ENCODE peak calls at places on chromosome 5, in seven cellular contexts. One of them, this sample, is unnamed.

GRCh38 chr5:168798065-168799023 is 219.2 kb upstream of the PANK3 start:
- DNase-seq in GM23248: peak; percentile 26
- DNase-seq in Peyer's patch: no peak
- DNase-seq in astrocyte of the spinal cord: no peak
- DNase-seq in AG08395: no peak
- DNase-seq in CD4-positive, alpha-beta T cell: no peak
- DNase-seq in MM.1S: no peak
- DNase-seq in this sample: no peak

GRCh38 chr5:181186902-181187499 is 18.0 kb downstream of the TRIM7 start:
- DNase-seq in GM23248: peak; percentile 58
- DNase-seq in Peyer's patch: no peak
- DNase-seq in astrocyte of the spinal cord: no peak
- DNase-seq in AG08395: no peak
- DNase-seq in CD4-positive, alpha-beta T cell: no peak
- DNase-seq in MM.1S: no peak
- DNase-seq in this sample: no peak

GRCh38 chr5:157148734-157149615 is 6.3 kb upstream of the MED7 start:
- DNase-seq in GM23248: peak; percentile 71
- DNase-seq in Peyer's patch: peak; percentile 90
- DNase-seq in astrocyte of the spinal cord: peak; percentile 68
- DNase-seq in AG08395: peak; percentile 84
- DNase-seq in CD4-positive, alpha-beta T cell: peak; percentile 78
- DNase-seq in MM.1S: peak; percentile 79
- DNase-seq in this sample: peak; percentile 38

GRCh38 chr5:158958048-158958994 is 141.4 kb downstream of the EBF1 start:
- DNase-seq in GM23248: peak; percentile 77
- DNase-seq in Peyer's patch: peak; percentile 65
- DNase-seq in astrocyte of the spinal cord: no peak
- DNase-seq in AG08395: peak; percentile 15
- DNase-seq in CD4-positive, alpha-beta T cell: no peak
- DNase-seq in MM.1S: no peak
- DNase-seq in this sample: peak; percentile 71

GRCh38 chr5:39201795-39202593 is 17.4 kb downstream of the FYB1 start:
- DNase-seq in GM23248: no peak
- DNase-seq in Peyer's patch: no peak
- DNase-seq in astrocyte of the spinal cord: no peak
- DNase-seq in AG08395: no peak
- DNase-seq in CD4-positive, alpha-beta T cell: no peak
- DNase-seq in MM.1S: no peak
- DNase-seq in this sample: no peak

GRCh38 chr5:142811840-142812557 is 41.8 kb downstream of the ARHGAP26 start:
- DNase-seq in GM23248: no peak
- DNase-seq in Peyer's patch: no peak
- DNase-seq in astrocyte of the spinal cord: no peak
- DNase-seq in AG08395: no peak
- DNase-seq in CD4-positive, alpha-beta T cell: no peak
- DNase-seq in MM.1S: no peak
- DNase-seq in this sample: no peak

GRCh38 chr5:36373527-36374086 is 71.9 kb upstream of the RANBP3L start:
- DNase-seq in GM23248: peak; percentile 91
- DNase-seq in Peyer's patch: peak; percentile 65
- DNase-seq in astrocyte of the spinal cord: peak; percentile 61
- DNase-seq in AG08395: peak; percentile 43
- DNase-seq in CD4-positive, alpha-beta T cell: no peak
- DNase-seq in MM.1S: no peak
- DNase-seq in this sample: no peak

GRCh38 chr5:57324159-57324558 is 150.3 kb downstream of the GPBP1 start:
- DNase-seq in GM23248: no peak
- DNase-seq in Peyer's patch: no peak
- DNase-seq in astrocyte of the spinal cord: no peak
- DNase-seq in AG08395: no peak
- DNase-seq in CD4-positive, alpha-beta T cell: no peak
- DNase-seq in MM.1S: no peak
- DNase-seq in this sample: no peak

GRCh38 chr5:11973469-11973868 is 69.2 kb upstream of the CTNND2 start:
- DNase-seq in GM23248: no peak
- DNase-seq in Peyer's patch: no peak
- DNase-seq in astrocyte of the spinal cord: no peak
- DNase-seq in AG08395: no peak
- DNase-seq in CD4-positive, alpha-beta T cell: no peak
- DNase-seq in MM.1S: no peak
- DNase-seq in this sample: no peak

GRCh38 chr5:41871866-41872265 is 1.6 kb upstream of the OXCT1 start:
- DNase-seq in GM23248: peak; percentile 74
- DNase-seq in Peyer's patch: no peak
- DNase-seq in astrocyte of the spinal cord: peak; percentile 85
- DNase-seq in AG08395: peak; percentile 42
- DNase-seq in CD4-positive, alpha-beta T cell: no peak
- DNase-seq in MM.1S: no peak
- DNase-seq in this sample: no peak

GRCh38 chr5:133365326-133365725 is 247.0 kb downstream of the FSTL4 start:
- DNase-seq in GM23248: no peak
- DNase-seq in Peyer's patch: no peak
- DNase-seq in astrocyte of the spinal cord: no peak
- DNase-seq in AG08395: no peak
- DNase-seq in CD4-positive, alpha-beta T cell: no peak
- DNase-seq in MM.1S: no peak
- DNase-seq in this sample: no peak

GRCh38 chr5:31078931-31079330 is 114.6 kb upstream of the CDH6 start:
- DNase-seq in GM23248: no peak
- DNase-seq in Peyer's patch: no peak
- DNase-seq in astrocyte of the spinal cord: no peak
- DNase-seq in AG08395: no peak
- DNase-seq in CD4-positive, alpha-beta T cell: no peak
- DNase-seq in MM.1S: no peak
- DNase-seq in this sample: no peak

GRCh38 chr5:131171276-131171815 is 602 bp downstream of the LYRM7 start:
- DNase-seq in GM23248: peak; percentile 13
- DNase-seq in Peyer's patch: no peak
- DNase-seq in astrocyte of the spinal cord: no peak
- DNase-seq in AG08395: no peak
- DNase-seq in CD4-positive, alpha-beta T cell: peak; percentile 1
- DNase-seq in MM.1S: peak; percentile 44
- DNase-seq in this sample: no peak

GRCh38 chr5:10668697-10669096 is 92.3 kb downstream of the DAP start:
- DNase-seq in GM23248: peak; percentile 28
- DNase-seq in Peyer's patch: no peak
- DNase-seq in astrocyte of the spinal cord: no peak
- DNase-seq in AG08395: no peak
- DNase-seq in CD4-positive, alpha-beta T cell: no peak
- DNase-seq in MM.1S: no peak
- DNase-seq in this sample: no peak

GRCh38 chr5:96984506-96985192 is 48.8 kb downstream of the LNPEP start:
- DNase-seq in GM23248: no peak
- DNase-seq in Peyer's patch: no peak
- DNase-seq in astrocyte of the spinal cord: peak; percentile 52
- DNase-seq in AG08395: no peak
- DNase-seq in CD4-positive, alpha-beta T cell: no peak
- DNase-seq in MM.1S: no peak
- DNase-seq in this sample: no peak

GRCh38 chr5:40787986-40788385 is 10.2 kb downstream of the PRKAA1 start:
- DNase-seq in GM23248: no peak
- DNase-seq in Peyer's patch: no peak
- DNase-seq in astrocyte of the spinal cord: no peak
- DNase-seq in AG08395: no peak
- DNase-seq in CD4-positive, alpha-beta T cell: no peak
- DNase-seq in MM.1S: no peak
- DNase-seq in this sample: no peak

GRCh38 chr5:159133041-159133741 is 33.5 kb upstream of the EBF1 start:
- DNase-seq in GM23248: peak; percentile 90
- DNase-seq in Peyer's patch: no peak
- DNase-seq in astrocyte of the spinal cord: peak; percentile 77
- DNase-seq in AG08395: peak; percentile 77
- DNase-seq in CD4-positive, alpha-beta T cell: no peak
- DNase-seq in MM.1S: peak; percentile 65
- DNase-seq in this sample: peak; percentile 51

GRCh38 chr5:158807-159447 is 32.4 kb upstream of the LRRC14B start:
- DNase-seq in GM23248: no peak
- DNase-seq in Peyer's patch: no peak
- DNase-seq in astrocyte of the spinal cord: no peak
- DNase-seq in AG08395: no peak
- DNase-seq in CD4-positive, alpha-beta T cell: no peak
- DNase-seq in MM.1S: no peak
- DNase-seq in this sample: no peak

GRCh38 chr5:52997424-52997823 is 8.3 kb downstream of the ITGA2 start:
- DNase-seq in GM23248: peak; percentile 36
- DNase-seq in Peyer's patch: no peak
- DNase-seq in astrocyte of the spinal cord: no peak
- DNase-seq in AG08395: no peak
- DNase-seq in CD4-positive, alpha-beta T cell: no peak
- DNase-seq in MM.1S: no peak
- DNase-seq in this sample: no peak